ENCODE peak calls at places on chromosomes 12 and 14, in six cellular contexts. S, Q, Y, B, O and P are unnamed samples.

GRCh38 chr14:20415723-20416622 is 2.7 kb upstream of the TEP1 start:
- DNase-seq in S (peak; percentile 35), Q (peak; percentile 43), Y (peak; percentile 49), B (no peak), O (peak; percentile 50), P (no peak)

GRCh38 chr12:67366530-67367196 is 97.5 kb downstream of the CAND1 start:
- DNase-seq in S (no peak), Q (no peak), Y (no peak), B (no peak), O (no peak), P (no peak)

GRCh38 chr12:60148109-60148508 is 552.3 kb downstream of the SLC16A7 start:
- DNase-seq in S (no peak), Q (no peak), Y (no peak), B (no peak), O (no peak), P (no peak)

GRCh38 chr12:106845910-106846309 is 71.4 kb downstream of the RIC8B start:
- DNase-seq in S (no peak), Q (no peak), Y (no peak), B (no peak), O (no peak), P (peak; percentile 12)

GRCh38 chr12:89678225-89678624 is 30.4 kb downstream of the ATP2B1 start:
- DNase-seq in S (peak; percentile 18), Q (no peak), Y (no peak), B (no peak), O (no peak), P (no peak)

GRCh38 chr14:23610090-23610814 is 25.9 kb upstream of the DHRS2 start:
- DNase-seq in S (no peak), Q (no peak), Y (no peak), B (no peak), O (no peak), P (no peak)

GRCh38 chr12:4269279-4269991 is 4.1 kb upstream of the CCND2 start:
- DNase-seq in S (peak; percentile 68), Q (no peak), Y (no peak), B (no peak), O (peak; percentile 70), P (no peak)

GRCh38 chr12:129901256-129901655 is 2.6 kb downstream of the TMEM132D start:
- DNase-seq in S (no peak), Q (no peak), Y (no peak), B (no peak), O (no peak), P (no peak)

GRCh38 chr14:31718985-31719384 is 157.8 kb downstream of the NUBPL start:
- DNase-seq in S (no peak), Q (no peak), Y (no peak), B (no peak), O (no peak), P (no peak)

GRCh38 chr14:56379956-56380355 is 199.6 kb upstream of the TMEM260 start:
- DNase-seq in S (no peak), Q (no peak), Y (no peak), B (no peak), O (no peak), P (no peak)

GRCh38 chr14:55505846-55506245 is 65.4 kb upstream of the TBPL2 start:
- DNase-seq in S (no peak), Q (no peak), Y (no peak), B (no peak), O (no peak), P (no peak)

GRCh38 chr12:47591387-47591786 is 114.4 kb downstream of the RPAP3 start:
- DNase-seq in S (no peak), Q (no peak), Y (no peak), B (no peak), O (no peak), P (no peak)

GRCh38 chr14:93078830-93079229 is 36.9 kb downstream of the ITPK1 start:
- DNase-seq in S (no peak), Q (no peak), Y (no peak), B (no peak), O (no peak), P (no peak)

GRCh38 chr12:50842637-50843493 is at the start of gene TMPRSS12:
- DNase-seq in S (no peak), Q (no peak), Y (no peak), B (peak; percentile 60), O (no peak), P (peak; percentile 80)

GRCh38 chr12:121325922-121326396 is 26.3 kb downstream of the ANAPC5 start:
- DNase-seq in S (no peak), Q (no peak), Y (no peak), B (no peak), O (no peak), P (no peak)

GRCh38 chr14:93941293-93941910 is 14.3 kb downstream of the FAM181A start:
- DNase-seq in S (no peak), Q (no peak), Y (no peak), B (no peak), O (no peak), P (no peak)

GRCh38 chr12:45327823-45328383 is 112.0 kb downstream of the ANO6 start:
- DNase-seq in S (no peak), Q (no peak), Y (no peak), B (no peak), O (no peak), P (no peak)
- TF ChIP-seq JUND in S (no peak), Q (no peak), Y (no peak), B (no peak), O (no peak), P (no peak)

DNA sequence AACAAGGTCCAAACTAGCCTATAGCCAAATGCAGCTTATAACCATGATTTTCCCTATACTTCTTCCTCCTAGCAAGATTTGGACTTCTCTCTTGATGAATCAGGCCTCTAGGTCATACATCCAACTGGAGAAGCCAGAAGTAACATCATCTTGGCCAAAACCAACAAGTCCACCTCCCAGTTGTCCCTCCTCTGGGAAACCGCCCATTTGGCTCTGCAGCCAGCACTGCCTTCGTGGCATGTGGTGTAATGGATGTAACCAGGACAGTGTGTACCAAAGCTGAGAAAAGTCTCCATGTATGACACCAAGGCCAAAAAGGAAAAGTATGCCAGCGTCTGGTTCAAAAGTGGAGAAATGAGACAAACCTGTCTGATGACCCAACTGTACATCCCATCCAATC is 59.3 kb upstream of the VASH1 start:
- DNase-seq in S (no peak), Q (no peak), Y (no peak), B (no peak), O (no peak), P (no peak)
- TF ChIP-seq JUND in S (no peak), Q (no peak), Y (no peak), B (no peak), O (no peak), P (no peak)

GRCh38 chr14:102591372-102591943 is 991 bp upstream of the RCOR1 start:
- DNase-seq in S (no peak), Q (no peak), Y (no peak), B (no peak), O (peak; percentile 67), P (no peak)
- TF ChIP-seq JUND in S (no peak), Q (no peak), Y (no peak), B (no peak), O (no peak), P (no peak)

GRCh38 chr12:131428086-131428685 is 282.7 kb upstream of the SFSWAP start:
- DNase-seq in S (no peak), Q (no peak), Y (no peak), B (no peak), O (no peak), P (no peak)

GRCh38 chr12:131425468-131425867 is 285.4 kb upstream of the SFSWAP start:
- DNase-seq in S (no peak), Q (no peak), Y (no peak), B (no peak), O (no peak), P (no peak)

GRCh38 chr12:131434208-131435125 is 276.4 kb upstream of the SFSWAP start:
- DNase-seq in S (peak; percentile 42), Q (no peak), Y (no peak), B (no peak), O (no peak), P (no peak)

GRCh38 chr12:131432532-131433260 is 278.2 kb upstream of the SFSWAP start:
- DNase-seq in S (no peak), Q (no peak), Y (peak; percentile 62), B (no peak), O (no peak), P (no peak)

GRCh38 chr12:131430158-131430772 is 280.6 kb upstream of the SFSWAP start:
- DNase-seq in S (no peak), Q (no peak), Y (no peak), B (no peak), O (no peak), P (no peak)
- TF ChIP-seq JUND in S (no peak), Q (no peak), Y (no peak), B (no peak), O (no peak), P (no peak)